ENCODE peak calls at places on chromosomes 3 and 15, in four cellular contexts. Y, A, F and D are unnamed samples.

GRCh38 chr3:163490119-163490518 is 1588.2 kb downstream of the SI start:
- DNase-seq in F (peak), Y (no peak), A (peak), D (no peak)

GRCh38 chr3:154598166-154598565 is 168.2 kb upstream of the GPR149 start:
- DNase-seq in Y (no peak), F (no peak), A (no peak), D (no peak)

GRCh38 chr3:99943931-99944761 is 126.5 kb downstream of the CMSS1 start:
- DNase-seq in F (no peak), A (no peak), Y (no peak), D (no peak)

GRCh38 chr3:189331002-189331418 is 159.2 kb downstream of the TPRG1 start:
- DNase-seq in Y (no peak), A (no peak), F (no peak), D (peak)

GRCh38 chr3:161366067-161366466 is 5.2 kb downstream of the SPTSSB start:
- DNase-seq in Y (no peak), A (no peak), F (no peak), D (no peak)

GRCh38 chr15:73927003-73927475 is 777 bp downstream of the LOXL1 start:
- DNase-seq in F (peak), A (no peak), Y (peak), D (peak)

GRCh38 chr3:129616713-129617112 is 10.2 kb upstream of the PLXND1 start:
- DNase-seq in Y (peak), A (no peak), F (peak), D (no peak)

GRCh38 chr3:43948013-43948412 is 257.3 kb downstream of the ABHD5 start:
- DNase-seq in Y (no peak), F (no peak), A (no peak), D (no peak)

GRCh38 chr3:194814878-194815357 is 129.2 kb downstream of the FAM43A start:
- DNase-seq in A (no peak), F (no peak), Y (no peak), D (no peak)

GRCh38 chr15:99365232-99365631 is 114.0 kb downstream of the LRRC28 start:
- DNase-seq in F (no peak), Y (no peak), A (no peak), D (no peak)

GRCh38 chr15:42933886-42934667 is 13.5 kb upstream of the TTBK2 start:
- DNase-seq in A (no peak), F (no peak), Y (no peak), D (no peak)

GRCh38 chr3:65904016-65904415 is 134.7 kb downstream of the MAGI1 start:
- DNase-seq in F (no peak), Y (no peak), A (no peak), D (no peak)

GRCh38 chr3:99505646-99506269 is 132.6 kb upstream of the COL8A1 start:
- DNase-seq in Y (peak), F (peak), A (no peak), D (no peak)

GRCh38 chr15:94760348-94760747 is 529.0 kb downstream of the MCTP2 start:
- DNase-seq in Y (no peak), A (no peak), F (no peak), D (no peak)

GRCh38 chr15:57734860-57735259 is 28.3 kb downstream of the POLR2M start:
- DNase-seq in Y (no peak), A (no peak), F (no peak), D (no peak)

GRCh38 chr15:42385206-42385979 is 26.1 kb downstream of the CAPN3 start:
- DNase-seq in Y (peak), A (peak), F (peak), D (no peak)

GRCh38 chr3:36906504-36907149 is 38.2 kb downstream of the TRANK1 start:
- DNase-seq in Y (peak), F (peak), A (no peak), D (peak)

GRCh38 chr3:194489736-194490612 is 3.2 kb upstream of the ATP13A3 start:
- DNase-seq in Y (peak), A (no peak), F (peak), D (no peak)

GRCh38 chr15:64738231-64739095 is 36.9 kb downstream of the RBPMS2 start:
- DNase-seq in A (no peak), F (no peak), Y (peak), D (no peak)

GRCh38 chr3:33144433-33144832 is 30.6 kb downstream of the CRTAP start:
- DNase-seq in Y (no peak), F (no peak), A (no peak), D (no peak)

GRCh38 chr3:163335429-163335828 is 1742.9 kb downstream of the SI start:
- DNase-seq in Y (no peak), F (no peak), A (no peak), D (no peak)

GRCh38 chr15:31265871-31266711 is 60.5 kb upstream of the KLF13 start:
- DNase-seq in Y (peak), F (peak), A (no peak), D (peak)

GRCh38 chr15:64989331-64990167 is at the start of gene SPG21:
- DNase-seq in Y (peak), A (peak), F (peak), D (peak)

GRCh38 chr15:31398677-31399260 is 72.1 kb downstream of the KLF13 start:
- DNase-seq in F (peak), Y (peak), A (no peak), D (no peak)

GRCh38 chr15:90501898-90502297 is 27.8 kb upstream of the CRTC3 start:
- DNase-seq in Y (no peak), F (no peak), A (no peak), D (no peak)

GRCh38 chr3:183306798-183307671 is 54.0 kb downstream of the B3GNT5 start:
- DNase-seq in F (peak), A (no peak), Y (no peak), D (no peak)
- H3K4me3 ChIP-seq in F (no peak), A (no peak), Y (no peak), D (no peak)

DNA sequence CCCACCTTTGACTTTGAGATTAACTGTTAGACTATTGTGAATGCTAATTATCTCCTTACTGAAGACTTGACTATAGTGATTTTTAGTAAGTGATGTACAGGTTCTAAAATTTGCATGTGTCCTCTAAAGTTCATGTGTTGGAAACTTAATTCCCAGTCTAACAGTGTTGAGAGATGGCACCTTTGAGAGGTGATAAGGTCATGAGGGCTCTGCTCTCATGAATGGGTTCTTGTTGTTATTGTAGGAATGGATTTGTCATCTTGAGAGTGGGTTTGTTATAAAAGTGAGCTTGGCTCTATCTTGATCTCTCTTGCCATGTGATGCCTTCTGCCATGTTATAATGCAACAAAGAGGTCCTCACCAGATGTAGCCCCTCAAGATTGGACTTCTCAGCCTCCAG is 18.9 kb upstream of the LMOD3 start:
- DNase-seq in A (no peak), F (no peak), Y (no peak), D (no peak)
- H3K27ac ChIP-seq in A (no peak), F (no peak), Y (no peak), D (no peak)

GRCh38 chr3:112675349-112675748 is 34.4 kb upstream of the CCDC80 start:
- DNase-seq in Y (no peak), A (no peak), F (no peak), D (no peak)

GRCh38 chr3:112675943-112676530 is 35.1 kb upstream of the CCDC80 start:
- DNase-seq in F (no peak), A (no peak), Y (no peak), D (no peak)

GRCh38 chr3:112671930-112672715 is 31.2 kb upstream of the CCDC80 start:
- DNase-seq in A (no peak), F (peak), Y (peak), D (peak)

GRCh38 chr3:112672716-112673506 is 32.0 kb upstream of the CCDC80 start:
- DNase-seq in F (no peak), Y (no peak), A (no peak), D (no peak)

DNA sequence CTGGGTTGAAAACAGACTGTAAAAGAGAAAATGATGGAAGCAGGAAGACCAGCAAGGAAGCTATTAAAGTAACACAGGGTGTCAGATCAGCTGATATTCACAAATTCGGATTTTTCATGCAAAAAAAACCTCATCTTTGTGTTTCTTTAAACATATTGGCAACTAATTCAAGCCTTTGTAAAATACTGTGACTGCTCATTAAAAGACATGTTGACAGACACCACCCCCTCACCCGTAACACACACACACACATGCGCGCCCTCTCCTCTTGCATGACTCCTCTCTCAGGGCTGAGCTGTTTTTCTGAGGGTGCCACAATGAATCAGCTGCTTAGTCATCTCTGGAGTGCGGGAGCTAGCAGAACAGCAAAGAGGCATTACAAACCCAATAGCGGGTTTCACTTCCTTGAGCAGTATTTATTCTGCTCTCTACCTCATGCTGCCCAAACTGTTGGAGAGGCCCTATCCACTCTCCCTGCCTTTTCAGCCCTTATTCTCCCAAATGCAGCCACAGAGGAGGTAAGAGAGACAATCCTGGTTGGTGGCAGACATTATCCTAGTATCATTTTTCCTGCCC is 35.8 kb upstream of the CCDC80 start:
- DNase-seq in A (peak), F (peak), Y (peak), D (peak)
- H3K4me3 ChIP-seq in A (no peak), F (no peak), Y (no peak), D (no peak)

GRCh38 chr3:57009802-57010201 is 50.7 kb upstream of the SPATA12 start:
- DNase-seq in F (no peak), Y (no peak), A (no peak), D (no peak)
- H3K27ac ChIP-seq in F (no peak), Y (no peak), A (no peak), D (no peak)

GRCh38 chr3:108127301-108127988 is 36.6 kb upstream of the CD47 start:
- DNase-seq in A (no peak), F (no peak), Y (no peak), D (peak)
- H3K4me3 ChIP-seq in A (no peak), F (no peak), Y (no peak), D (peak)

DNA sequence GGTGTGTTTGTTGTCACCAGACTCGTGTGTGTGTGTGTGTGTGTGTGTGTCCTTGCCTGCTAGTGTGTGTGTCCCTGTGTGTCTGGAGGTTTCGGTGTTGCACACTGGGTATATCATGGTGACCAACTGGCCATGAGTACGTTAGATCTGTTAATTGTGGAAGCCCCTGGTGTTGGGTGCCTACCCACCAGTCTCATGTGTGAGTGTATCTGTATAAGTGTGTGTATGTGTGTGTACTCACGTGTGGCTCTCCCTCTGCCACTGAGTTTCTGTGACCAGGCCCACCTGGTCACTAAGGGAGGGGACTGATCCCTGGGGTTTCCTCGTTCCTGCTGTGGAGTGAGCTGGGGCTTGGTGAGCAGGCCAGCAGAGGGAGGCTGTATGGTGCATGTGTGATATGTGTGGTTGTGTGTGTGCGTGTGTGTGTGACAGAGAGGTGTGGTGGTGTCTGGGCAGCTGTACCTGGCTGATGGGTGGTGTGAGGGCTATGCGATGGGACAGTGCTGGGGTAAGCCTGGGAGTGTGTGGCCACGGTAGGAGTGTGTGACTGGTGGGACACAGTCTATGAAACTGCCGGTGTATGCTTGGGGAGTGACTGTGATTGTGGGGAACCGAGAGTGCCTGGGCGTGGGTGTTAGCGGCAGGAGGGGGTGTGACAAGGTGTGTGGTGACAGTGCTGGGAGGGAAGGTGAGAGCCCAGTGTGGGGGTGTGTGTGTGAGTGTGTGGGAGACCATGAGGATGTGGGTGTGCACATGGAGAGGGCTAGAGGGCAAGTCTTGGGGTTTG is 1.9 kb downstream of the PRKCD start:
- DNase-seq in A (no peak), Y (peak), F (no peak), D (peak)
- H3K27ac ChIP-seq in A (peak), Y (peak), F (no peak), D (peak)

GRCh38 chr15:78944669-78945407 is at the start of gene CTSH:
- DNase-seq in A (no peak), F (peak), Y (peak), D (peak)

GRCh38 chr15:78944202-78944625 is 632 bp downstream of the CTSH start:
- DNase-seq in A (no peak), Y (no peak), F (no peak), D (peak)

GRCh38 chr15:78946493-78946892 is 1.6 kb upstream of the CTSH start:
- DNase-seq in Y (no peak), A (no peak), F (no peak), D (no peak)

GRCh38 chr15:78942741-78943140 is 2.1 kb downstream of the CTSH start:
- DNase-seq in Y (peak), A (no peak), F (no peak), D (no peak)

DNA sequence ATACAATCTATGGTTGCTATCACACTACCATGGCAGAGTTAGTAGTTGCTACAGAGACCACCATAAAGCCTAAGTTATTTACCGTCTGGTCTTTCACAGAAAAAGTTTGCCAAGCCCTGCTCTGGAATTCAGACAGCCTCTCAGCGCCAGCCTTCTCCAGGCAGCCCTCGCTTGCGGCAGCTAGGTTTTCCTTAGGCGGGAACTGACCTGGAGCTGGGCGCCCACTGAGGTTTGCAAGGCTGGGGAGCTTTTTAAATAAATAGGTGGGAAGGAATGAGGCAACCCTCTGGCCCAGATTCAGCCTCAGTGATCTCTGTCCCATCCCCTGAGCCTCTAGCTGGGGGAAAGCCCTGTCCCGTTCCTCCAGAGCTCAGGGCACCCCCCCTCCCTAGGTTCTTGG is 1.2 kb downstream of the CTSH start:
- DNase-seq in A (no peak), Y (peak), F (no peak), D (no peak)
- H3K4me3 ChIP-seq in A (peak), Y (no peak), F (no peak), D (peak)

GRCh38 chr3:52215351-52215750 is 10.1 kb downstream of the TLR9 start:
- DNase-seq in Y (no peak), A (no peak), F (no peak), D (no peak)
- H3K27ac ChIP-seq in Y (no peak), A (no peak), F (no peak), D (no peak)

GRCh38 chr3:110165344-110165743 is 828.0 kb upstream of the DPPA4 start:
- DNase-seq in F (peak), A (no peak), Y (no peak), D (no peak)

GRCh38 chr3:110166791-110167190 is 829.4 kb upstream of the DPPA4 start:
- DNase-seq in F (no peak), Y (no peak), A (no peak), D (no peak)

GRCh38 chr3:110164632-110165240 is 827.4 kb upstream of the DPPA4 start:
- DNase-seq in F (no peak), A (no peak), Y (peak), D (no peak)

DNA sequence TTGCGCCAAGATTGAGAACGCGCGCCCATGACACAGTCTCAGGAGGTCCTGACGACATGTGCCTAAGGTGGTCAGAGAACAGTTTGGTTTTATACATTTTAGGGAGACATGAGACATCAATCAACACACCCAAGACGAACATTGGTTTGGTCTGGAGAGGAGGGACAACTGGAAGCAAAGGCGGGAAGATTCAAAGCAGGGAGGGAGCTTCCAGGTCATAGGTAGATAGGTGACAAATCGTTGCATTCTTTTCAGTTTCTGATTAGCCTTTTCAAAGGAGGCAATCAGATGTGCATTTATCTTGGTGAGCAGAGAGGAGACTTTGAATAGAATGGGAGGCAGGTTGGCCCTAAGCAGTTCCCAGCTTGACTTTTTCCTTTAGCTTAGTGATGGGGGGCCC is 828.4 kb upstream of the DPPA4 start:
- DNase-seq in Y (no peak), F (peak), A (no peak), D (no peak)
- H3K4me3 ChIP-seq in Y (no peak), F (no peak), A (peak), D (no peak)

DNA sequence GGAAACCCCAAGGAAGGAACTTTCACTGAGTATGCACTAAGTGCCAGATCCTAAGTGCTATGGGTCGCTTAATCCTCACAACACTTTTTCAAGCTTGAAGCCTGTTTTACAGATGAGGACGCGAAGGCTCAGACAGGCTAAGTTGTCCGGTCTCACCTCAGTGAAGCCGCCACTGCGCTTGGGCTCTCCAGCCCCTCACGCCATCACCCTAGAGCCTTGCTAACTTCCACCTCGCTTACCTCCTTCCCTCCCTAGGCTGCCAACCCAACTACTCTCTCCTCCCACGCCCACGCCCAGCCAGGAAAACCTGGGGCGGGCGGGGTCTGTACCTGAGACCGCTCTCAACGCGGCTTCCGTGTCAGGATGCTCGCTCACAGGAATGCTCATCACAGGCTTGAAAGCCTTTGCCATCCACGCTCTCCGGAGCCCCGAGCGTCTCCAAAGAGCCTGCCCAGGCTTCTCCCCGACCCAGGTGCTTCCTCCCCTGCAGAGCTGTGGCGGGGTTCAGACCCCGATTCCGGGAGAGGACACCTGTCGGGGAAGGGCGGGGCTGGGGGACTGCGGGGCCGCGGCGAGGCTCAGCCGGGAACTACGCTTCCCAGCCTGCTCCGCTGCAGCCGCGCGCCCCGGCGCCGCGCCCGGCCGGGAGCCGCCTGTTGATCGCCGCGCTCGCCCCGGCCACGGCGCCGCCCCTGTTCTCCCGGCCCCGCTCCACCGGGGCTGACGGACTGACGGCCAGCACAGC is at the start of gene TMOD2:
- DNase-seq in Y (peak), F (peak), A (no peak), D (peak)
- H3K27ac ChIP-seq in Y (no peak), F (no peak), A (no peak), D (no peak)